ENCODE peak calls at places on chromosomes 11 and 22, in nine cellular contexts. Z is right lobe of liver, E is epithelial cell of esophagus, Y is aorta, T is fibroblast of villous mesenchyme, P is heart left ventricle, H is AG09309, D is cardiac muscle cell, X is spleen. I is an unnamed sample.

GRCh38 chr11:66321606-66322005 is 4.8 kb upstream of the CD248 start:
- DNase-seq in Z (no peak), E (no peak), Y (no peak), T (no peak), P (no peak), H (no peak), D (no peak), X (no peak), I (no peak)

GRCh38 chr11:33377852-33378385 is 120.7 kb downstream of the HIPK3 start:
- DNase-seq in Z (no peak), E (no peak), Y (no peak), T (no peak), P (no peak), H (no peak), D (peak), X (no peak), I (no peak)

GRCh38 chr11:31598454-31598853 is 88.9 kb downstream of the ELP4 start:
- DNase-seq in Z (no peak), E (no peak), Y (no peak), T (no peak), P (no peak), H (no peak), D (no peak), X (no peak), I (no peak)

GRCh38 chr11:109309153-109309552 is 112.8 kb upstream of the C11orf87 start:
- DNase-seq in Z (no peak), E (no peak), Y (no peak), T (no peak), P (no peak), H (no peak), D (peak), X (no peak), I (no peak)

GRCh38 chr11:46696212-46696558 is 4.2 kb downstream of the ARHGAP1 start:
- DNase-seq in Z (peak), E (no peak), Y (no peak), T (no peak), P (peak), H (no peak), D (no peak), X (no peak), I (no peak)

GRCh38 chr11:66843776-66844495 is 695 bp downstream of the RCE1 start:
- DNase-seq in Z (no peak), E (no peak), Y (peak), T (no peak), P (no peak), H (no peak), D (no peak), X (peak), I (peak)

GRCh38 chr22:20616451-20617043 is 109.1 kb downstream of the MED15 start:
- DNase-seq in Z (no peak), E (no peak), Y (no peak), T (no peak), P (no peak), H (no peak), D (no peak), X (no peak), I (no peak)

GRCh38 chr11:62269654-62270278 is at the start of gene SCGB2A2:
- DNase-seq in Z (no peak), E (peak), Y (no peak), T (no peak), P (no peak), H (no peak), D (no peak), X (no peak), I (no peak)

GRCh38 chr11:46553746-46554204 is 40.0 kb downstream of the AMBRA1 start:
- DNase-seq in Z (no peak), E (no peak), Y (no peak), T (no peak), P (no peak), H (no peak), D (peak), X (no peak), I (no peak)

GRCh38 chr11:7442588-7443215 is 42.6 kb upstream of the OLFML1 start:
- DNase-seq in Z (peak), E (peak), Y (peak), T (peak), P (peak), H (no peak), D (peak), X (peak), I (peak)

GRCh38 chr11:16897460-16898061 is 116.7 kb downstream of the PLEKHA7 start:
- DNase-seq in Z (no peak), E (no peak), Y (no peak), T (no peak), P (no peak), H (no peak), D (no peak), X (no peak), I (no peak)

GRCh38 chr11:14418801-14419417 is 59.9 kb upstream of the RRAS2 start:
- DNase-seq in Z (no peak), E (peak), Y (no peak), T (no peak), P (no peak), H (no peak), D (no peak), X (no peak), I (no peak)

GRCh38 chr11:132770802-132771545 is 761.3 kb downstream of the OPCML start:
- DNase-seq in Z (no peak), E (no peak), Y (no peak), T (no peak), P (no peak), H (no peak), D (no peak), X (no peak), I (no peak)

DNA sequence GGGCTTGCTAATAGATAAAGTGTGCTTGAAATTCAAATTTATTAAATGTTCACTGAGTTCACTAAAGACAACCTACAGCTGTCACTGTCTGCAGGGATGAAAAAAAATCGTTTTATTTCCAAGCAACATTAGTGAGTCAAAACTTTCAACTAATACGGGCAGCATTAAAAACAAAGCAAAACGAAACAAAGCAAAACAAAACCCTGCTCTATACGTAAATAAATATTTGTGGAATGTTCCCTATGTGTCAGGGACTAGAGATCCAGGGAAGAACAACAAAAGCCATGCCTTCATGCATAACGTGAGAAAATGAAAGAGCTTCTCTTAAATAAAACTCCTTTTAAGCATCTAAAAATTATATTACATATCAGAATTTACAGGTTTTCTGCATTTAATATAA is 553 bp downstream of the NAALAD2 start:
- DNase-seq in Z (no peak), E (no peak), Y (no peak), T (peak), P (no peak), H (no peak), D (peak), X (no peak), I (no peak)
- H3K4me3 ChIP-seq in Z (peak), E (peak), Y (peak), T (peak), P (peak), H (peak), D (peak), X (peak), I (peak)

GRCh38 chr11:1853376-1854131 is 670 bp downstream of the LSP1 start:
- DNase-seq in Z (no peak), E (no peak), Y (no peak), T (no peak), P (no peak), H (no peak), D (no peak), X (peak), I (peak)

GRCh38 chr11:1855886-1856265 is 3.0 kb downstream of the LSP1 start:
- DNase-seq in Z (no peak), E (no peak), Y (no peak), T (no peak), P (no peak), H (no peak), D (no peak), X (peak), I (peak)

GRCh38 chr11:1854949-1855885 is 2.3 kb downstream of the LSP1 start:
- DNase-seq in Z (no peak), E (no peak), Y (no peak), T (no peak), P (no peak), H (no peak), D (no peak), X (peak), I (peak)

GRCh38 chr11:1852885-1853284 is at the start of gene LSP1:
- DNase-seq in Z (no peak), E (no peak), Y (no peak), T (no peak), P (no peak), H (no peak), D (no peak), X (peak), I (peak)

GRCh38 chr11:1854132-1854948 is 1.5 kb downstream of the LSP1 start:
- DNase-seq in Z (no peak), E (no peak), Y (no peak), T (no peak), P (no peak), H (no peak), D (no peak), X (peak), I (peak)
- H3K4me3 ChIP-seq in Z (no peak), E (no peak), Y (no peak), T (no peak), P (no peak), H (no peak), D (no peak), X (peak), I (no peak)

DNA sequence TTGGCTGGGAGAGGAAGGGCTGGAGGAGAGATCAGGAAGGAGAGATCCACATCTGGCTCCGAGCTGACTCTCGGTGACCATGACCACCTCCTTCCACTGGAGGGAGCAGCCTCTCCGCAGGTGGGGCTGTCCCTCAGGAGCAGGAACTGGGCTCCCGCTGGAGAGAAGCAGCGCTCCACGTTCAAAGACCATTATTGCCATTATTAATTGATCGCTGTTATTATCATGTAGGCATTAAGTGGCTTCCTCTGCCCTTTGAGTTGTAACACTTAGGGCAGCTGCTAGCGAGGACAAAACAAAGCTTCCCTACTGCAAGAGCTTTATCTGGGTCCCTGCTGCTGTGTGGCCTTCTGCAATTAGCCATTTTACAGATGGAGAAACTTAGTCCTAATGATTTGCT is 251.9 kb downstream of the ST3GAL4 start:
- DNase-seq in Z (peak), E (peak), Y (no peak), T (peak), P (peak), H (peak), D (peak), X (no peak), I (no peak)
- H3K4me3 ChIP-seq in Z (no peak), E (no peak), Y (no peak), T (no peak), P (no peak), H (no peak), D (no peak), X (no peak), I (no peak)

GRCh38 chr11:73267921-73268540 is 4.1 kb upstream of the P2RY6 start:
- DNase-seq in Z (no peak), E (no peak), Y (peak), T (no peak), P (no peak), H (no peak), D (no peak), X (no peak), I (no peak)

GRCh38 chr11:73267122-73267846 is 4.9 kb upstream of the P2RY6 start:
- DNase-seq in Z (no peak), E (no peak), Y (peak), T (no peak), P (no peak), H (no peak), D (no peak), X (no peak), I (no peak)

GRCh38 chr11:73266644-73267015 is 5.5 kb upstream of the P2RY6 start:
- DNase-seq in Z (no peak), E (no peak), Y (peak), T (no peak), P (peak), H (no peak), D (no peak), X (no peak), I (no peak)

GRCh38 chr11:73265278-73265810 is 6.8 kb upstream of the P2RY6 start:
- DNase-seq in Z (no peak), E (no peak), Y (peak), T (no peak), P (no peak), H (no peak), D (no peak), X (no peak), I (no peak)

DNA sequence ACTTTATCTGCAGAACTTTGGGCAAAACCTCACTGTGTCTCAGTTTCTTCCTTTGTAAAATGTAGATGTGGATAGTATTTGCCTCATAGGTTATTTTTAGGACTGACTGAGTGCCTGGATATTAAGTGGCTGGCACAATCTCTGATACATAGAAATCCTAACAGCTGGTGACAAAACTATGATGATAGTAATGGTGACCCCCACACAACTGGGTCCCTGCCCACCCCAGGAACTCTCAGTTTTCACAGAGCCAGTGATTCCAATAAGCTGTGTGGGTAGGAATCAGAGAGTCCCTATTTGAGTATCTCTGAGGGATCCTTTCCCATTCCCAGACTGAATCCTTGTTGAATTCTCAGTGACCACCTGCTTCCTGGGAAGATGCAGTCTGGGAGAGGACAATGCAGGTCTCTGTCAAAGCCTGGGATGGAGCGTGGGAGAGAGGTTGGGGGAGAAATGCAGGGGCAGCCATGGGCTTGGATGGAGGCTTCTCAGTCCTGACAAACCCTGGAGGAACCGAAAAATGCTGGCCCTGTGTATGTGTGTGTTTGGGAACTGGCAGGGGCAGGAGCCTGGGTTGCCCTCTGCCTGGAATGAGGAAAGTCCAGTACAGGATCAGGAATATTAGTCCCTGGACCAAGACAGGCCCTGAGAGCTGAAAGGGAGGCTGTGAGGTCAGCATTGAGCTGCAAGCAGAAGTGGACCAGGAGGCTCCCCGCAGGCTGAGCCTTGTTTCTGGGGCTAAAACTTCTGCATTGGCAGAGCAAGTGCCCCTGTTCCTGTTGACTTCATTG is 6.1 kb upstream of the P2RY6 start:
- DNase-seq in Z (no peak), E (no peak), Y (peak), T (no peak), P (peak), H (no peak), D (no peak), X (no peak), I (no peak)
- H3K4me3 ChIP-seq in Z (no peak), E (no peak), Y (no peak), T (no peak), P (no peak), H (no peak), D (no peak), X (no peak), I (no peak)

GRCh38 chr11:115941044-115941443 is 436.8 kb upstream of the CADM1 start:
- DNase-seq in Z (no peak), E (no peak), Y (no peak), T (no peak), P (no peak), H (no peak), D (no peak), X (no peak), I (no peak)

GRCh38 chr11:115939104-115939503 is 434.9 kb upstream of the CADM1 start:
- DNase-seq in Z (no peak), E (no peak), Y (no peak), T (no peak), P (peak), H (no peak), D (peak), X (no peak), I (no peak)

GRCh38 chr11:115942043-115942442 is 437.8 kb upstream of the CADM1 start:
- DNase-seq in Z (no peak), E (no peak), Y (no peak), T (no peak), P (no peak), H (no peak), D (no peak), X (no peak), I (no peak)

GRCh38 chr11:115941481-115941993 is 437.3 kb upstream of the CADM1 start:
- DNase-seq in Z (no peak), E (peak), Y (no peak), T (peak), P (peak), H (peak), D (peak), X (no peak), I (peak)

DNA sequence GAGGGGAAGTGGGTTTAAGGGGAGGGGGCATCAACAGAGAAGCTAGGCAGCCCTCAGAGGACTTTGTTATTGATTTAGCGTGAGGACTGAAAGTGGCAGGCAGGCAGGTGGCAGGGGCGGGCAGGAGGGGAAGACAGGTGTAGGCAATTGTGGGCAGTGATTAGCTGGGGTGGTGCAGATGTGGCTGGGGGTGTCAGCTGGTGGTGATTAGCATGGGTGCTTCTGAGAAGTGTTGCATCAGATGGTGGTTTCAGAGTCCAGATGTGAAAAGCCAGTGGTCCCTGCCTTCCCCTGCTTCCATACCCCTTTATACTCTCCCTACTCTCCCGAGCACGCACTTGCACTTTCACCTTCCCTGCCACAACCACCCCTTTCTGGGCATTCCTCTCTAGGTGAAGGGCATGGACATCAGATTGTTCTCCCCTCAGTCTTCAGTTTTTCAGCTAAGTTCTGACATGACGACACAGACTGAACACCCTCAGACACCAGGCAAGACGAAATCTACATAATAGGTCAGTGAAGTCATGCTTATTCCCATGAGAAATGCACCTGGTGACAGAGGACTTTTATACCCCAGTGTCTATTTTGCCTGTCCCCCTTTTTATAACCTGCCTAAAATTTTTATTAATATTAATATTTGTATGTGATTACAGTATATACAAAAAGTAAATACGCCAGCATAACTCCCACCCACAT is 435.7 kb upstream of the CADM1 start:
- DNase-seq in Z (no peak), E (no peak), Y (no peak), T (no peak), P (no peak), H (no peak), D (no peak), X (no peak), I (no peak)
- H3K4me3 ChIP-seq in Z (no peak), E (no peak), Y (no peak), T (no peak), P (no peak), H (no peak), D (no peak), X (no peak), I (no peak)

DNA sequence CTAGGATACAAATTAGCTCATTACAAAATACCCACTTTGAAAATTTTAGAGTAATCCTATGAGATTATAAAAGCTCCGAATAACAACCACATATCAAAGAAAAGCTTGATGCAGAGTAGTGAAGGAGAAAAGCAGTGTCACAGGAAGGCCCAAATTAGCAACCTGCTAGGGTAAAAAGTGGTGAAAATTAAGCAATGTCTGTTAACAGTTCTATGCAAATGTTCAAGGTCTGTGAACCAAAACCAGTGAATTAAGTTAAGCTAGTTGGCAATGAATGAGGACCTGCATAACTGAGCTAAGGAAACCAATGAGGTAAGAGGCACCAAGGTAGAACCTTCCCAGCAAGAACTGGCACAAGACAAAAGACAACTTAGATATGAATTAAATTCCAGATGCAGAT is 29.6 kb downstream of the PRDM10 start:
- DNase-seq in Z (no peak), E (no peak), Y (no peak), T (no peak), P (no peak), H (no peak), D (no peak), X (no peak), I (no peak)
- H3K4me3 ChIP-seq in Z (no peak), E (no peak), Y (no peak), T (no peak), P (no peak), H (no peak), D (no peak), X (no peak), I (no peak)

DNA sequence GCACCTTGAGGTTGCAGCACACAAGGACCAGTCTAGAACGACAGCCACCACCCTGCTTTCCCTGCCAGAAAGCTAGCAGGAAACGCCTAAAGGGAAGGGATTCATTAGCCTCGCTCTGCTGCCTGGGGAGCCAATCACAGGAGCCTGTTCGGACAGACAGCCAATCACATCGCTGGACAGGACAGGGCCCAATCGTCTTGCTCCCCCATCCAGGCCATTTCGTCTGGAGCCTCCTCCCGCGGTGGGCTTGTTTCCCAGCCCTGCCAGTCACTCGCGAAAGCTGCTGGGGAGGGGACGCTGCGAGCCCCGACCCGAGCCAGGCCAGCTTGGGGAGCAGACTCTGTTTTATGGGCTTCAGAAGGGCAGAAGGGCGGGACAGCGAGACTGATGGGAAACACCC is 79.8 kb upstream of the NCAM1 start:
- DNase-seq in Z (peak), E (peak), Y (peak), T (peak), P (peak), H (no peak), D (peak), X (no peak), I (peak)
- H3K4me3 ChIP-seq in Z (no peak), E (no peak), Y (no peak), T (no peak), P (peak), H (no peak), D (peak), X (no peak), I (peak)

I was measured in kidney.